ENCODE peak calls at places on chromosomes 2 and 18, in eight cellular contexts. One of them, this sample, is unnamed.

GRCh38 chr18:50273203-50274043 is 7.1 kb upstream of the CFAP53 start:
- DNase-seq in MV-4-11: no peak
- DNase-seq in NCI-H1105: no peak
- DNase-seq in GM04504: no peak
- DNase-seq in NCI-H524: no peak
- DNase-seq in GM13976: no peak
- DNase-seq in nucleus accumbens: no peak
- DNase-seq in left ventricle myocardium inferior: peak
- DNase-seq in this sample: no peak

GRCh38 chr2:30866974-30867373 is 59.7 kb upstream of the CAPN13 start:
- DNase-seq in MV-4-11: peak
- DNase-seq in NCI-H1105: no peak
- DNase-seq in GM04504: no peak
- DNase-seq in NCI-H524: no peak
- DNase-seq in GM13976: no peak
- DNase-seq in nucleus accumbens: no peak
- DNase-seq in left ventricle myocardium inferior: no peak
- DNase-seq in this sample: no peak

GRCh38 chr2:45302011-45302325 is 292.7 kb upstream of the SIX2 start:
- DNase-seq in MV-4-11: no peak
- DNase-seq in NCI-H1105: peak
- DNase-seq in GM04504: no peak
- DNase-seq in NCI-H524: no peak
- DNase-seq in GM13976: no peak
- DNase-seq in nucleus accumbens: no peak
- DNase-seq in left ventricle myocardium inferior: no peak
- DNase-seq in this sample: no peak

GRCh38 chr2:230441188-230441897 is 25.3 kb downstream of the SP100 start:
- DNase-seq in MV-4-11: peak
- DNase-seq in NCI-H1105: no peak
- DNase-seq in GM04504: peak
- DNase-seq in NCI-H524: no peak
- DNase-seq in GM13976: no peak
- DNase-seq in nucleus accumbens: no peak
- DNase-seq in left ventricle myocardium inferior: no peak
- DNase-seq in this sample: peak

GRCh38 chr2:146489386-146489785 is 1355.4 kb upstream of the ACVR2A start:
- DNase-seq in MV-4-11: no peak
- DNase-seq in NCI-H1105: no peak
- DNase-seq in GM04504: no peak
- DNase-seq in NCI-H524: no peak
- DNase-seq in GM13976: no peak
- DNase-seq in nucleus accumbens: no peak
- DNase-seq in left ventricle myocardium inferior: no peak
- DNase-seq in this sample: no peak

GRCh38 chr2:178855151-178855550 is 47.9 kb upstream of the TTN start:
- DNase-seq in MV-4-11: no peak
- DNase-seq in NCI-H1105: no peak
- DNase-seq in GM04504: no peak
- DNase-seq in NCI-H524: no peak
- DNase-seq in GM13976: no peak
- DNase-seq in nucleus accumbens: no peak
- DNase-seq in left ventricle myocardium inferior: no peak
- DNase-seq in this sample: no peak

GRCh38 chr2:228688007-228688645 is 506.6 kb upstream of the SPHKAP start:
- DNase-seq in MV-4-11: no peak
- DNase-seq in NCI-H1105: no peak
- DNase-seq in GM04504: peak
- DNase-seq in NCI-H524: no peak
- DNase-seq in GM13976: no peak
- DNase-seq in nucleus accumbens: no peak
- DNase-seq in left ventricle myocardium inferior: no peak
- DNase-seq in this sample: no peak

GRCh38 chr18:73777356-73778051 is 370.1 kb downstream of the FBXO15 start:
- DNase-seq in MV-4-11: no peak
- DNase-seq in NCI-H1105: no peak
- DNase-seq in GM04504: no peak
- DNase-seq in NCI-H524: no peak
- DNase-seq in GM13976: no peak
- DNase-seq in nucleus accumbens: no peak
- DNase-seq in left ventricle myocardium inferior: no peak
- DNase-seq in this sample: no peak

GRCh38 chr2:241762933-241763369 is 13.7 kb upstream of the GAL3ST2 start:
- DNase-seq in MV-4-11: peak
- DNase-seq in NCI-H1105: no peak
- DNase-seq in GM04504: no peak
- DNase-seq in NCI-H524: no peak
- DNase-seq in GM13976: no peak
- DNase-seq in nucleus accumbens: no peak
- DNase-seq in left ventricle myocardium inferior: peak
- DNase-seq in this sample: no peak

GRCh38 chr2:8364668-8365067 is 317.2 kb upstream of the ID2 start:
- DNase-seq in MV-4-11: no peak
- DNase-seq in NCI-H1105: no peak
- DNase-seq in GM04504: no peak
- DNase-seq in NCI-H524: no peak
- DNase-seq in GM13976: no peak
- DNase-seq in nucleus accumbens: no peak
- DNase-seq in left ventricle myocardium inferior: no peak
- DNase-seq in this sample: no peak

GRCh38 chr2:17482651-17483050 is 35.6 kb downstream of the RAD51AP2 start:
- DNase-seq in MV-4-11: no peak
- DNase-seq in NCI-H1105: no peak
- DNase-seq in GM04504: no peak
- DNase-seq in NCI-H524: no peak
- DNase-seq in GM13976: no peak
- DNase-seq in nucleus accumbens: no peak
- DNase-seq in left ventricle myocardium inferior: no peak
- DNase-seq in this sample: no peak

GRCh38 chr2:131031431-131031841 is 61.8 kb downstream of the FAM168B start:
- DNase-seq in MV-4-11: no peak
- DNase-seq in NCI-H1105: no peak
- DNase-seq in GM04504: no peak
- DNase-seq in NCI-H524: no peak
- DNase-seq in GM13976: no peak
- DNase-seq in nucleus accumbens: no peak
- DNase-seq in left ventricle myocardium inferior: no peak
- DNase-seq in this sample: no peak

GRCh38 chr2:160906878-160907277 is 253.3 kb upstream of the TANK start:
- DNase-seq in MV-4-11: no peak
- DNase-seq in NCI-H1105: no peak
- DNase-seq in GM04504: no peak
- DNase-seq in NCI-H524: no peak
- DNase-seq in GM13976: no peak
- DNase-seq in nucleus accumbens: no peak
- DNase-seq in left ventricle myocardium inferior: no peak
- DNase-seq in this sample: no peak

GRCh38 chr18:78725426-78725825 is 254.2 kb upstream of the SALL3 start:
- DNase-seq in MV-4-11: no peak
- DNase-seq in NCI-H1105: no peak
- DNase-seq in GM04504: no peak
- DNase-seq in NCI-H524: no peak
- DNase-seq in GM13976: no peak
- DNase-seq in nucleus accumbens: no peak
- DNase-seq in left ventricle myocardium inferior: no peak
- DNase-seq in this sample: no peak

GRCh38 chr2:53182609-53183008 is 585.0 kb upstream of the CHAC2 start:
- DNase-seq in MV-4-11: no peak
- DNase-seq in NCI-H1105: no peak
- DNase-seq in GM04504: no peak
- DNase-seq in NCI-H524: no peak
- DNase-seq in GM13976: no peak
- DNase-seq in nucleus accumbens: no peak
- DNase-seq in left ventricle myocardium inferior: no peak
- DNase-seq in this sample: no peak

GRCh38 chr2:61288070-61288841 is 126.3 kb downstream of the C2orf74 start:
- DNase-seq in MV-4-11: peak
- DNase-seq in NCI-H1105: no peak
- DNase-seq in GM04504: no peak
- DNase-seq in NCI-H524: no peak
- DNase-seq in GM13976: no peak
- DNase-seq in nucleus accumbens: no peak
- DNase-seq in left ventricle myocardium inferior: no peak
- DNase-seq in this sample: no peak

GRCh38 chr2:228747478-228747877 is 523.6 kb downstream of the PID1 start:
- DNase-seq in MV-4-11: no peak
- DNase-seq in NCI-H1105: no peak
- DNase-seq in GM04504: no peak
- DNase-seq in NCI-H524: no peak
- DNase-seq in GM13976: no peak
- DNase-seq in nucleus accumbens: no peak
- DNase-seq in left ventricle myocardium inferior: no peak
- DNase-seq in this sample: no peak

GRCh38 chr18:59881728-59882685 is 17.8 kb upstream of the PMAIP1 start:
- DNase-seq in MV-4-11: peak
- DNase-seq in NCI-H1105: no peak
- DNase-seq in GM04504: no peak
- DNase-seq in NCI-H524: no peak
- DNase-seq in GM13976: no peak
- DNase-seq in nucleus accumbens: no peak
- DNase-seq in left ventricle myocardium inferior: no peak
- DNase-seq in this sample: no peak

GRCh38 chr18:22132763-22133162 is 36.6 kb upstream of the GATA6 start:
- DNase-seq in MV-4-11: no peak
- DNase-seq in NCI-H1105: no peak
- DNase-seq in GM04504: no peak
- DNase-seq in NCI-H524: no peak
- DNase-seq in GM13976: no peak
- DNase-seq in nucleus accumbens: no peak
- DNase-seq in left ventricle myocardium inferior: no peak
- DNase-seq in this sample: no peak

GRCh38 chr2:38935568-38936172 is 46.0 kb downstream of the ARHGEF33 start:
- DNase-seq in MV-4-11: no peak
- DNase-seq in NCI-H1105: no peak
- DNase-seq in GM04504: no peak
- DNase-seq in NCI-H524: no peak
- DNase-seq in GM13976: no peak
- DNase-seq in nucleus accumbens: no peak
- DNase-seq in left ventricle myocardium inferior: no peak
- DNase-seq in this sample: no peak

GRCh38 chr2:86592547-86593230 is 29.4 kb upstream of the CHMP3 start:
- DNase-seq in MV-4-11: no peak
- DNase-seq in NCI-H1105: no peak
- DNase-seq in GM04504: no peak
- DNase-seq in NCI-H524: no peak
- DNase-seq in GM13976: no peak
- DNase-seq in nucleus accumbens: no peak
- DNase-seq in left ventricle myocardium inferior: no peak
- DNase-seq in this sample: no peak

GRCh38 chr18:56748698-56749268 is 97.6 kb downstream of the WDR7 start:
- DNase-seq in MV-4-11: peak
- DNase-seq in NCI-H1105: peak
- DNase-seq in GM04504: no peak
- DNase-seq in NCI-H524: peak
- DNase-seq in GM13976: peak
- DNase-seq in nucleus accumbens: no peak
- DNase-seq in left ventricle myocardium inferior: no peak
- DNase-seq in this sample: peak

GRCh38 chr2:26169226-26169625 is 3.7 kb upstream of the GAREM2 start:
- DNase-seq in MV-4-11: no peak
- DNase-seq in NCI-H1105: no peak
- DNase-seq in GM04504: no peak
- DNase-seq in NCI-H524: no peak
- DNase-seq in GM13976: no peak
- DNase-seq in nucleus accumbens: no peak
- DNase-seq in left ventricle myocardium inferior: no peak
- DNase-seq in this sample: no peak

GRCh38 chr2:2758793-2759367 is 427.8 kb upstream of the MYT1L start:
- DNase-seq in MV-4-11: no peak
- DNase-seq in NCI-H1105: no peak
- DNase-seq in GM04504: no peak
- DNase-seq in NCI-H524: no peak
- DNase-seq in GM13976: no peak
- DNase-seq in nucleus accumbens: no peak
- DNase-seq in left ventricle myocardium inferior: no peak
- DNase-seq in this sample: no peak

GRCh38 chr2:161971532-161971931 is 102.5 kb downstream of the DPP4 start:
- DNase-seq in MV-4-11: no peak
- DNase-seq in NCI-H1105: no peak
- DNase-seq in GM04504: no peak
- DNase-seq in NCI-H524: no peak
- DNase-seq in GM13976: no peak
- DNase-seq in nucleus accumbens: no peak
- DNase-seq in left ventricle myocardium inferior: no peak
- DNase-seq in this sample: no peak

GRCh38 chr2:216621292-216621691 is 11.9 kb upstream of the IGFBP2 start:
- DNase-seq in MV-4-11: no peak
- DNase-seq in NCI-H1105: no peak
- DNase-seq in GM04504: no peak
- DNase-seq in NCI-H524: peak
- DNase-seq in GM13976: no peak
- DNase-seq in nucleus accumbens: no peak
- DNase-seq in left ventricle myocardium inferior: no peak
- DNase-seq in this sample: no peak

GRCh38 chr18:45688834-45689233 is 35.1 kb upstream of the SLC14A1 start:
- DNase-seq in MV-4-11: no peak
- DNase-seq in NCI-H1105: no peak
- DNase-seq in GM04504: no peak
- DNase-seq in NCI-H524: peak
- DNase-seq in GM13976: peak
- DNase-seq in nucleus accumbens: no peak
- DNase-seq in left ventricle myocardium inferior: no peak
- DNase-seq in this sample: peak

GRCh38 chr2:130823886-130824491 is 12.7 kb upstream of the ARHGEF4 start:
- DNase-seq in MV-4-11: no peak
- DNase-seq in NCI-H1105: no peak
- DNase-seq in GM04504: no peak
- DNase-seq in NCI-H524: no peak
- DNase-seq in GM13976: peak
- DNase-seq in nucleus accumbens: no peak
- DNase-seq in left ventricle myocardium inferior: no peak
- DNase-seq in this sample: no peak

GRCh38 chr2:167550448-167550847 is 662.2 kb downstream of the XIRP2 start:
- DNase-seq in MV-4-11: no peak
- DNase-seq in NCI-H1105: peak
- DNase-seq in GM04504: no peak
- DNase-seq in NCI-H524: peak
- DNase-seq in GM13976: peak
- DNase-seq in nucleus accumbens: no peak
- DNase-seq in left ventricle myocardium inferior: no peak
- DNase-seq in this sample: peak

GRCh38 chr2:20356042-20356441 is 5.4 kb upstream of the PUM2 start:
- DNase-seq in MV-4-11: peak
- DNase-seq in NCI-H1105: peak
- DNase-seq in GM04504: peak
- DNase-seq in NCI-H524: peak
- DNase-seq in GM13976: no peak
- DNase-seq in nucleus accumbens: no peak
- DNase-seq in left ventricle myocardium inferior: no peak
- DNase-seq in this sample: no peak

GRCh38 chr2:241844831-241845578 is 13.7 kb downstream of the PDCD1 start:
- DNase-seq in MV-4-11: no peak
- DNase-seq in NCI-H1105: no peak
- DNase-seq in GM04504: no peak
- DNase-seq in NCI-H524: no peak
- DNase-seq in GM13976: no peak
- DNase-seq in nucleus accumbens: no peak
- DNase-seq in left ventricle myocardium inferior: no peak
- DNase-seq in this sample: no peak

GRCh38 chr2:70982971-70983370 is 4.5 kb downstream of the ANKRD53 start:
- DNase-seq in MV-4-11: no peak
- DNase-seq in NCI-H1105: no peak
- DNase-seq in GM04504: no peak
- DNase-seq in NCI-H524: no peak
- DNase-seq in GM13976: no peak
- DNase-seq in nucleus accumbens: no peak
- DNase-seq in left ventricle myocardium inferior: no peak
- DNase-seq in this sample: no peak

This sample was measured in germinal center.